ENCODE peak calls at places on chromosomes 6 and 20, in five cellular contexts. O, V, P, U and X are unnamed samples.

GRCh38 chr6:88708197-88708744 is 255.1 kb downstream of the RNGTT start:
- DNase-seq in P (no peak), O (no peak), V (no peak), U (no peak), X (no peak)

GRCh38 chr6:133788556-133788955 is 100.4 kb upstream of the TCF21 start:
- DNase-seq in V (no peak), O (no peak), P (no peak), U (no peak), X (no peak)

GRCh38 chr20:44182863-44183262 is 4.1 kb downstream of the JPH2 start:
- DNase-seq in O (no peak), V (no peak), U (no peak), P (no peak), X (no peak)

GRCh38 chr20:22232923-22233322 is 351.4 kb downstream of the FOXA2 start:
- DNase-seq in O (no peak), V (no peak), P (no peak), U (no peak), X (no peak)

GRCh38 chr6:41092421-41093140 is 19.8 kb downstream of the NFYA start:
- DNase-seq in U (no peak), P (no peak), O (no peak), V (no peak), X (no peak)

GRCh38 chr20:13525225-13525940 is 113.3 kb downstream of the TASP1 start:
- DNase-seq in U (no peak), P (no peak), V (no peak), O (no peak), X (no peak)

GRCh38 chr20:20412750-20413149 is 44.8 kb downstream of the INSM1 start:
- DNase-seq in O (no peak), U (no peak), P (no peak), V (no peak), X (no peak)

GRCh38 chr6:25312703-25313102 is 33.5 kb downstream of the CARMIL1 start:
- DNase-seq in O (no peak), V (no peak), U (no peak), P (no peak), X (no peak)

GRCh38 chr20:1712634-1713625 is 55.4 kb upstream of the SIRPG start:
- DNase-seq in O (no peak), V (no peak), P (no peak), U (no peak), X (no peak)

GRCh38 chr6:166058064-166058739 is 109.4 kb downstream of the TBXT start:
- DNase-seq in V (no peak), P (no peak), U (no peak), O (no peak), X (no peak)

GRCh38 chr6:2498224-2498623 is 252.5 kb downstream of the MYLK4 start:
- DNase-seq in O (no peak), P (peak; percentile 30), U (no peak), V (no peak), X (no peak)

GRCh38 chr6:92495246-92495645 is 924.1 kb downstream of the EPHA7 start:
- DNase-seq in V (no peak), U (no peak), O (no peak), P (no peak), X (no peak)

GRCh38 chr6:44179072-44179536 is 20.5 kb downstream of the CAPN11 start:
- DNase-seq in V (no peak), U (no peak), O (no peak), P (no peak), X (no peak)

GRCh38 chr6:139257821-139258398 is 33.9 kb downstream of the TXLNB start:
- DNase-seq in U (no peak), V (no peak), P (no peak), O (no peak), X (no peak)

GRCh38 chr6:150967910-150968309 is 102.4 kb downstream of the MTHFD1L start:
- DNase-seq in V (no peak), U (no peak), O (no peak), P (no peak), X (no peak)

GRCh38 chr6:29051680-29052079 is 6.7 kb upstream of the OR2W1 start:
- DNase-seq in U (no peak), O (no peak), V (no peak), P (no peak), X (no peak)

GRCh38 chr6:127879685-127880084 is 21.2 kb downstream of the THEMIS start:
- DNase-seq in O (no peak), U (no peak), V (no peak), P (no peak), X (no peak)

GRCh38 chr6:144264270-144265060 is 20.7 kb upstream of the UTRN start:
- DNase-seq in P (no peak), O (no peak), V (no peak), U (no peak), X (no peak)

GRCh38 chr20:20404546-20405092 is 36.7 kb downstream of the INSM1 start:
- DNase-seq in V (no peak), P (no peak), U (no peak), O (no peak), X (no peak)

GRCh38 chr20:36339646-36340592 is 33.8 kb downstream of the DLGAP4 start:
- DNase-seq in U (no peak), O (no peak), V (no peak), P (no peak), X (no peak)

GRCh38 chr6:163457637-163458561 is 43.4 kb downstream of the QKI start:
- DNase-seq in U (peak; percentile 68), O (peak; percentile 11), P (no peak), V (no peak), X (no peak)

GRCh38 chr20:51388756-51389542 is 153.6 kb downstream of the NFATC2 start:
- DNase-seq in P (no peak), O (no peak), V (no peak), U (no peak), X (no peak)

GRCh38 chr6:89963391-89963790 is 69.1 kb downstream of the GJA10 start:
- DNase-seq in U (no peak), V (no peak), P (no peak), O (no peak), X (no peak)

GRCh38 chr6:27542485-27542884 is 69.6 kb upstream of the ZNF184 start:
- DNase-seq in V (no peak), P (no peak), U (no peak), O (no peak), X (no peak)

GRCh38 chr6:27546522-27546921 is 73.6 kb upstream of the ZNF184 start:
- DNase-seq in U (no peak), P (no peak), V (no peak), O (no peak), X (no peak)

GRCh38 chr6:27544612-27545260 is 71.8 kb upstream of the ZNF184 start:
- DNase-seq in O (no peak), P (no peak), V (no peak), U (no peak), X (no peak)

GRCh38 chr6:27547157-27548075 is 74.5 kb upstream of the ZNF184 start:
- DNase-seq in V (no peak), O (no peak), U (no peak), P (no peak), X (no peak)

DNA sequence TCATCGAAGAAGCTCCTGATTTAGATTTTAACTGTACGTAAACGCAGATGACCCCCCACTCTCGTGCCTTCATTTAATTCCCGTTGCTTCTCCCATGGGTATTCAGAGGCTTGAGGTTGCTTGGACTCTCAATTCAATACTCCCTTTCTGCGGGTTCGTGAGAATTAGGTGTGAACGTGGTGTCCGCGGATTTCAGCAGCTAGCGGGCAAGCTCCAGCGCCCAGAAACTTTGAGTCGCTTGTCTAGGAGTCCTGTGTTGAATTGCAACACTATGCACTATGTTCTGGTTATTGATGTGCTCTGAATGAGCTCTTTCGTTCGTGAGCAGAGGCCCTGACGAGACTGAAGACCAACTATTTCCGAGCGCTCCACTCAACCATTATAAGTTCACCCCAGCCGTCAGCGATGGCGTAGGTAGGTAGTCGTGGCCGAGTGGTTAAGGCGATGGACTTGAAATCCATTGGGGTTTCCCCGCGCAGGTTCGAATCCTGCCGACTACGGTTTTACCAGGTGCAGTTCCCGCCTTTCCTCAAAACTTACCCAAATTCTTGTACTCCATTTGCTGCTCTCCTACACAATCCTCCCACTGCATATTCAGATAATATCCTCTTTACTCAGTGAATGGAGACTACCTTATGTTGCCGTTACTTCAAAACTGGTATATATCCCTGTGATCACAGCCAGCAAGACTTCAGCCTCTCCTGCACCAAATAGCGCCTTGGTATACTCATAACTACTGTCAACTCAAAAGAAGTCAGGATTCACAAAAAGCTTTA is 72.6 kb upstream of the ZNF184 start:
- DNase-seq in P (no peak), O (no peak), V (no peak), U (no peak), X (no peak)
- H3K27me3 ChIP-seq in P (peaks cover 75% of the 10 kb centered on the region), O (peaks cover 98% of the 10 kb centered on the region), V (peaks cover 98% of the 10 kb centered on the region), U (peaks cover 86% of the 10 kb centered on the region), X (no peaks in the 10 kb centered on the region)

GRCh38 chr6:36110863-36111262 is 19.4 kb upstream of the MAPK13 start:
- DNase-seq in O (no peak), P (no peak), U (no peak), V (no peak), X (no peak)

GRCh38 chr6:36113701-36114100 is 16.6 kb upstream of the MAPK13 start:
- DNase-seq in O (no peak), U (no peak), P (no peak), V (no peak), X (no peak)

GRCh38 chr6:36111526-36111925 is 18.8 kb upstream of the MAPK13 start:
- DNase-seq in V (no peak), P (no peak), O (no peak), U (no peak), X (no peak)

GRCh38 chr6:36114798-36115408 is 15.4 kb upstream of the MAPK13 start:
- DNase-seq in V (no peak), P (no peak), O (no peak), U (no peak), X (no peak)

DNA sequence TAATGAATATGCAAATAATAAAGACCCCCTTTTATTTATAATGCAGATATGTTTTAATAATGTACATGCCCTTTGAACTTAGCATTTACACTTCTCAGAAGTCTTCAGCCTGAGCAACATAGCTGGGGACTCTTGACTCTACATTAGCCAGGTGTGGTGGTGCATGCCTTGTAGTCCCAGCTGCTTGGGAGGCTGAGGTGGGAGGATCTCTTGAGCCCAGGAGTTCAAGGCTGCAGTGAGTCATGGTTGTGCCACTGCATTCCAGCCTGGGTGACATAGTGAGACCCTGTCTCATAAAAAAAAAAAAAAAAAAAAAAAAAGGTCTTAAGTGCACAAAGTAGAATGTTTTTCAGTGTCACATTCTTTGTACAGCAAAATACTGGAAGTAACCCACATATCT is 17.3 kb upstream of the MAPK13 start:
- DNase-seq in P (no peak), V (no peak), U (no peak), O (no peak), X (no peak)
- H3K4me1 ChIP-seq in P (no peaks in the 10 kb centered on the region), V (peaks cover 11% of the 10 kb centered on the region), U (peaks cover 19% of the 10 kb centered on the region), O (peaks cover 56% of the 10 kb centered on the region), X (peaks cover 26% of the 10 kb centered on the region)

GRCh38 chr6:157386023-157386422 is 5.0 kb downstream of the ZDHHC14 start:
- DNase-seq in V (no peak), P (no peak), O (no peak), U (no peak), X (no peak)

GRCh38 chr6:157383471-157383870 is 2.5 kb downstream of the ZDHHC14 start:
- DNase-seq in U (no peak), V (no peak), P (no peak), O (no peak), X (no peak)

GRCh38 chr6:157386454-157386853 is 5.5 kb downstream of the ZDHHC14 start:
- DNase-seq in P (no peak), V (no peak), U (no peak), O (no peak), X (no peak)

GRCh38 chr6:157388924-157389323 is 7.9 kb downstream of the ZDHHC14 start:
- DNase-seq in V (no peak), P (no peak), O (no peak), U (no peak), X (no peak)

GRCh38 chr6:157385482-157385881 is 4.5 kb downstream of the ZDHHC14 start:
- DNase-seq in O (no peak), U (no peak), P (no peak), V (no peak), X (no peak)
- TF ChIP-seq POLR2A in O (no peak), U (no peak), P (no peak), V (no peak), X (no peak)

GRCh38 chr20:45257711-45258110 is 3.3 kb upstream of the SLPI start:
- DNase-seq in O (no peak), U (no peak), P (no peak), V (no peak), X (no peak)
- H3K27me3 ChIP-seq in O (peaks cover 5% of the 10 kb centered on the region), U (peaks cover 3% of the 10 kb centered on the region), P (peaks cover 18% of the 10 kb centered on the region), V (no peaks in the 10 kb centered on the region), X (no peaks in the 10 kb centered on the region)